ENCODE peak calls at places on chromosome 3, in five cellular contexts. F is transverse colon, G is adrenal gland, K is H1, M is GM12878. O is an unnamed sample. For H3K4me1, the result is how much of the 10 kb centered on the place peaks cover.

GRCh38 chr3:58021072-58021959 is 13.1 kb downstream of the FLNB start:
- DNase-seq in F (no peak), G (no peak), K (peak), M (no peak), O (no peak)

GRCh38 chr3:98602078-98602678 is 8.8 kb upstream of the CPOX start:
- DNase-seq in F (no peak), G (peak), K (no peak), M (peak), O (no peak)

GRCh38 chr3:39809995-39810595 is 686 bp downstream of the MYRIP start:
- DNase-seq in F (no peak), G (no peak), K (peak), M (no peak), O (no peak)

GRCh38 chr3:128297401-128298138 is 144.3 kb downstream of the EEFSEC start:
- DNase-seq in F (peak), G (peak), K (peak), M (no peak), O (no peak)

GRCh38 chr3:38327335-38328009 is 19.1 kb upstream of the XYLB start:
- DNase-seq in F (no peak), G (no peak), K (no peak), M (no peak), O (no peak)

GRCh38 chr3:51717947-51718346 is 11.1 kb downstream of the GRM2 start:
- DNase-seq in F (no peak), G (no peak), K (no peak), M (no peak), O (no peak)

GRCh38 chr3:142940000-142940399 is 23.5 kb downstream of the PAQR9 start:
- DNase-seq in F (no peak), G (no peak), K (no peak), M (no peak), O (no peak)

GRCh38 chr3:64617610-64618009 is 70.2 kb downstream of the ADAMTS9 start:
- DNase-seq in F (no peak), G (no peak), K (no peak), M (no peak), O (no peak)

GRCh38 chr3:150223090-150223489 is 185.0 kb upstream of the TSC22D2 start:
- DNase-seq in F (no peak), G (no peak), K (no peak), M (no peak), O (no peak)

GRCh38 chr3:43289401-43289800 is 3.1 kb downstream of the SNRK start:
- DNase-seq in F (no peak), G (no peak), K (no peak), M (no peak), O (no peak)

GRCh38 chr3:183577336-183577735 is 21.8 kb upstream of the KLHL6 start:
- DNase-seq in F (no peak), G (no peak), K (no peak), M (no peak), O (no peak)

GRCh38 chr3:183576487-183577107 is 21.1 kb upstream of the KLHL6 start:
- DNase-seq in F (no peak), G (peak), K (no peak), M (no peak), O (no peak)

GRCh38 chr3:183581496-183582155 is 26.1 kb upstream of the KLHL6 start:
- DNase-seq in F (no peak), G (no peak), K (no peak), M (no peak), O (no peak)

GRCh38 chr3:183579967-183580720 is 24.6 kb upstream of the KLHL6 start:
- DNase-seq in F (no peak), G (peak), K (no peak), M (no peak), O (no peak)

GRCh38 chr3:183578179-183578578 is 22.7 kb upstream of the KLHL6 start:
- DNase-seq in F (no peak), G (no peak), K (no peak), M (no peak), O (no peak)
- H3K4me1 ChIP-seq in F (under half), G (under half), K (under half), M (under half), O (under half)

DNA sequence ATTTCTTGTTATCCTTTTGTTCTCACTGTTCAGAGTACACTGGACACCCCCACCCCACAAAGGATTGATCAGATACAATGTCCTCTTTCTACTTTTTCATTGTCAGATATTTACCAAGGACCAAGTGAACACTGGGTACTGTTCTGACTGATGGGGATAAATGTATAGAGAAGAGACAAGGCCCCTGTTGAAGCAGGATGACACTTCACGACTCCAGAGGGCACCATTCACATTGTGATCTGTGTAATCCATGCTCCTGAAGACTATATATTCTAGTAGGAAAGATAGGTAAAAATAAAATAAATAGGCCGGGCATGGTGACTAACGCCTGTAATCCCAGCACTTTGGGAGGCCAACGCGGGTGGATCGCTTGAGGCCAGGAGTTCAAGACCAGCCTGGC is 7.2 kb upstream of the CRYGS start:
- DNase-seq in F (no peak), G (no peak), K (no peak), M (no peak), O (no peak)
- TF ChIP-seq CTCF in F (no peak), G (no peak), K (no peak), M (no peak), O (no peak)

GRCh38 chr3:194486540-194487288 is at the start of gene ATP13A3:
- DNase-seq in F (peak), G (peak), K (peak), M (no peak), O (peak)
- TF ChIP-seq POLR2A in F (peak), G (peak), K (peak), M (peak), O (no peak)

DNA sequence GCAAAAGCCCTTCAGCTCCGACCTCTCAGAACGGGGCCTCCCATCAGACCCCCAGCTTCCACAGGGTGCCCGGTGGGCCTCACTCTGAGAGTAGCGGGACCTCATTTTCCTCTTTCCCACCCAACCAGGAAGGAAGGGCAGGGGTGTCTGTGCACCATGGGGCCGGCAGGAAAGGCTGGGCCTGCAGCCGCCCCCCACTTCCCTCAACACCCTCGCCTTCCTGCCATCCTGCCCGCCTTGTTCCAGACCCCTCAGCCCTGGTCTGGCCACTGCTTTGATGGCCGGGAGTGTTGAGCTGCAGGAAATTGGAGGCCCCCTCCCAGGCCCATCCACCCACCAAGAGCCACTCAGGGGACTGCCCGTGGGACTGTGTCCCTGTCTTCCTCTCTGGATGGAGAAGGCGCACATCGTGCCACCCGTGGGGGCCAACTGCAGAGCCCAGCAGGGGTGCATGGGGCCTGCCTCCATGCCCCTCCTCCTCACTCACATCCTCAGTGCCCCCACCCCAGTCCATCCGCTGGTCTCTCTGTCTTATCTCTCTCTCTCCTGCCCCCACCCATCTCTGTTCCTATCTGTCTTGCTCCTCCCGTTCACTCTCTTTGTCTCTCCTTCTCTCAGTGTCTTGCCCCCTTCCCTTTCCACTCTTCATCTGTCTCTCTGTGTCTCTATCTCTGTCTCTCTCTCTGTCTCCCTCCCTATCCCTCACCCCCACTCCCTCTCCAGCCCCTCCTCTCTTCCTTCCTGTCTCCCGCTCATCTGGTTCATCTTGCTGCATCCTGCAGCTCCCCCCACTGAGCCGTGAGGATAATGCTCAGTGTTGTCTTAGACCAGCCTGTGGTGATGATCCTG is 1.8 kb upstream of the PLXND1 start:
- DNase-seq in F (no peak), G (peak), K (no peak), M (no peak), O (no peak)
- H3K4me1 ChIP-seq in F (under half), G (under half), K (under half), M (under half), O (half or more)